ENCODE peak calls at places on chromosomes 2 and 18, in nine cellular contexts. One of them, this sample, is unnamed. For H3K4me1, the result is how much of the 10 kb centered on the place peaks cover.

GRCh38 chr2:232652505-232652851 is 19.1 kb downstream of the EFHD1 start:
- DNase-seq in H1: no peak
- DNase-seq in H9: no peak
- DNase-seq in left lung: no peak
- DNase-seq in A549: no peak
- DNase-seq in tibial artery: no peak
- DNase-seq in Panc1: no peak
- DNase-seq in CD8-positive, alpha-beta T cell: no peak
- DNase-seq in Peyer's patch: no peak
- DNase-seq in this sample: no peak

GRCh38 chr18:50898908-50899307 is 20.0 kb downstream of the ME2 start:
- DNase-seq in CD8-positive, alpha-beta T cell: no peak
- DNase-seq in left lung: no peak
- DNase-seq in tibial artery: no peak
- DNase-seq in H9: no peak
- DNase-seq in Panc1: no peak
- DNase-seq in Peyer's patch: no peak
- DNase-seq in H1: no peak
- DNase-seq in A549: no peak
- DNase-seq in this sample: no peak

GRCh38 chr2:190965580-190966222 is 48.3 kb downstream of the STAT1 start:
- DNase-seq in A549: no peak
- DNase-seq in tibial artery: no peak
- DNase-seq in CD8-positive, alpha-beta T cell: no peak
- DNase-seq in H1: no peak
- DNase-seq in H9: no peak
- DNase-seq in left lung: no peak
- DNase-seq in Peyer's patch: no peak
- DNase-seq in Panc1: no peak
- DNase-seq in this sample: no peak

GRCh38 chr18:62524443-62525200 is 1.8 kb downstream of the ZCCHC2 start:
- DNase-seq in CD8-positive, alpha-beta T cell: peak
- DNase-seq in tibial artery: peak
- DNase-seq in left lung: peak
- DNase-seq in H1: no peak
- DNase-seq in H9: peak
- DNase-seq in Peyer's patch: peak
- DNase-seq in Panc1: no peak
- DNase-seq in A549: peak
- DNase-seq in this sample: peak

GRCh38 chr2:233355916-233356315 is 1.6 kb downstream of the DGKD start:
- DNase-seq in H9: no peak
- DNase-seq in CD8-positive, alpha-beta T cell: no peak
- DNase-seq in H1: no peak
- DNase-seq in tibial artery: no peak
- DNase-seq in Peyer's patch: peak
- DNase-seq in A549: no peak
- DNase-seq in Panc1: no peak
- DNase-seq in left lung: no peak
- DNase-seq in this sample: no peak

GRCh38 chr2:150783015-150783414 is 295.5 kb upstream of the RND3 start:
- DNase-seq in Panc1: no peak
- DNase-seq in H1: no peak
- DNase-seq in tibial artery: no peak
- DNase-seq in left lung: no peak
- DNase-seq in H9: no peak
- DNase-seq in CD8-positive, alpha-beta T cell: no peak
- DNase-seq in A549: no peak
- DNase-seq in Peyer's patch: no peak
- DNase-seq in this sample: no peak

GRCh38 chr2:234444888-234445287 is 52.0 kb downstream of the ARL4C start:
- DNase-seq in tibial artery: no peak
- DNase-seq in Panc1: no peak
- DNase-seq in A549: no peak
- DNase-seq in CD8-positive, alpha-beta T cell: no peak
- DNase-seq in H1: no peak
- DNase-seq in H9: no peak
- DNase-seq in left lung: no peak
- DNase-seq in Peyer's patch: peak
- DNase-seq in this sample: peak

GRCh38 chr2:23976883-23977282 is 33.0 kb upstream of the MFSD2B start:
- DNase-seq in H1: no peak
- DNase-seq in CD8-positive, alpha-beta T cell: no peak
- DNase-seq in Peyer's patch: no peak
- DNase-seq in H9: no peak
- DNase-seq in left lung: no peak
- DNase-seq in A549: no peak
- DNase-seq in tibial artery: no peak
- DNase-seq in Panc1: no peak
- DNase-seq in this sample: no peak

GRCh38 chr2:191983186-191983585 is 136.3 kb upstream of the CAVIN2 start:
- DNase-seq in tibial artery: no peak
- DNase-seq in H9: no peak
- DNase-seq in Panc1: no peak
- DNase-seq in left lung: no peak
- DNase-seq in A549: no peak
- DNase-seq in CD8-positive, alpha-beta T cell: no peak
- DNase-seq in Peyer's patch: no peak
- DNase-seq in H1: no peak
- DNase-seq in this sample: no peak

GRCh38 chr18:57347784-57348183 is 4.6 kb upstream of the ST8SIA3 start:
- DNase-seq in Panc1: no peak
- DNase-seq in left lung: peak
- DNase-seq in tibial artery: no peak
- DNase-seq in Peyer's patch: no peak
- DNase-seq in H9: no peak
- DNase-seq in CD8-positive, alpha-beta T cell: no peak
- DNase-seq in A549: no peak
- DNase-seq in H1: no peak
- DNase-seq in this sample: no peak

GRCh38 chr2:165898381-165898780 is 55.2 kb downstream of the TTC21B start:
- DNase-seq in H1: no peak
- DNase-seq in H9: no peak
- DNase-seq in Panc1: no peak
- DNase-seq in left lung: no peak
- DNase-seq in tibial artery: no peak
- DNase-seq in CD8-positive, alpha-beta T cell: no peak
- DNase-seq in A549: no peak
- DNase-seq in Peyer's patch: no peak
- DNase-seq in this sample: no peak

GRCh38 chr2:227153307-227153706 is 10.7 kb downstream of the COL4A4 start:
- DNase-seq in left lung: no peak
- DNase-seq in CD8-positive, alpha-beta T cell: no peak
- DNase-seq in Panc1: no peak
- DNase-seq in H1: no peak
- DNase-seq in Peyer's patch: no peak
- DNase-seq in A549: peak
- DNase-seq in tibial artery: no peak
- DNase-seq in H9: no peak
- DNase-seq in this sample: no peak

GRCh38 chr2:170502400-170503135 is 212.6 kb upstream of the SP5 start:
- DNase-seq in tibial artery: no peak
- DNase-seq in Peyer's patch: no peak
- DNase-seq in left lung: no peak
- DNase-seq in Panc1: no peak
- DNase-seq in H9: peak
- DNase-seq in H1: peak
- DNase-seq in A549: no peak
- DNase-seq in CD8-positive, alpha-beta T cell: no peak
- DNase-seq in this sample: no peak

GRCh38 chr2:80499095-80499494 is 194.5 kb upstream of the LRRTM1 start:
- DNase-seq in left lung: no peak
- DNase-seq in A549: peak
- DNase-seq in tibial artery: no peak
- DNase-seq in H1: no peak
- DNase-seq in Peyer's patch: no peak
- DNase-seq in Panc1: no peak
- DNase-seq in CD8-positive, alpha-beta T cell: no peak
- DNase-seq in H9: no peak
- DNase-seq in this sample: no peak

GRCh38 chr2:128433911-128434550 is 115.4 kb upstream of the HS6ST1 start:
- DNase-seq in H1: no peak
- DNase-seq in Peyer's patch: no peak
- DNase-seq in CD8-positive, alpha-beta T cell: no peak
- DNase-seq in left lung: no peak
- DNase-seq in H9: no peak
- DNase-seq in tibial artery: peak
- DNase-seq in Panc1: no peak
- DNase-seq in A549: no peak
- DNase-seq in this sample: no peak

GRCh38 chr2:69594341-69594740 is 49.2 kb downstream of the AAK1 start:
- DNase-seq in Panc1: no peak
- DNase-seq in H9: no peak
- DNase-seq in CD8-positive, alpha-beta T cell: no peak
- DNase-seq in H1: no peak
- DNase-seq in Peyer's patch: no peak
- DNase-seq in left lung: no peak
- DNase-seq in tibial artery: no peak
- DNase-seq in A549: no peak
- DNase-seq in this sample: no peak

GRCh38 chr2:67057901-67058703 is 339.0 kb upstream of the ETAA1 start:
- DNase-seq in H9: no peak
- DNase-seq in left lung: no peak
- DNase-seq in Panc1: no peak
- DNase-seq in H1: no peak
- DNase-seq in CD8-positive, alpha-beta T cell: no peak
- DNase-seq in A549: no peak
- DNase-seq in tibial artery: no peak
- DNase-seq in Peyer's patch: no peak
- DNase-seq in this sample: no peak

GRCh38 chr2:166451451-166451850 is 42.6 kb downstream of the SCN7A start:
- DNase-seq in Panc1: no peak
- DNase-seq in tibial artery: no peak
- DNase-seq in H1: no peak
- DNase-seq in H9: no peak
- DNase-seq in CD8-positive, alpha-beta T cell: no peak
- DNase-seq in left lung: no peak
- DNase-seq in Peyer's patch: no peak
- DNase-seq in A549: no peak
- DNase-seq in this sample: no peak

GRCh38 chr18:63999871-64000270 is 30.0 kb downstream of the SERPINB8 start:
- DNase-seq in H9: no peak
- DNase-seq in tibial artery: no peak
- DNase-seq in CD8-positive, alpha-beta T cell: no peak
- DNase-seq in Panc1: no peak
- DNase-seq in A549: no peak
- DNase-seq in left lung: no peak
- DNase-seq in H1: no peak
- DNase-seq in Peyer's patch: no peak
- DNase-seq in this sample: no peak

GRCh38 chr2:241260911-241261310 is 54.6 kb downstream of the HDLBP start:
- DNase-seq in H9: peak
- DNase-seq in Panc1: no peak
- DNase-seq in Peyer's patch: no peak
- DNase-seq in A549: no peak
- DNase-seq in left lung: no peak
- DNase-seq in H1: no peak
- DNase-seq in CD8-positive, alpha-beta T cell: no peak
- DNase-seq in tibial artery: no peak
- DNase-seq in this sample: no peak

GRCh38 chr2:130154773-130155765 is 10.2 kb upstream of the CCDC74B start:
- DNase-seq in CD8-positive, alpha-beta T cell: no peak
- DNase-seq in A549: no peak
- DNase-seq in left lung: peak
- DNase-seq in Panc1: no peak
- DNase-seq in Peyer's patch: no peak
- DNase-seq in H1: no peak
- DNase-seq in tibial artery: no peak
- DNase-seq in H9: no peak
- DNase-seq in this sample: no peak

GRCh38 chr18:23995180-23995579 is 19.4 kb upstream of the TTC39C start:
- DNase-seq in tibial artery: no peak
- DNase-seq in Peyer's patch: no peak
- DNase-seq in Panc1: no peak
- DNase-seq in A549: no peak
- DNase-seq in H9: no peak
- DNase-seq in left lung: no peak
- DNase-seq in CD8-positive, alpha-beta T cell: no peak
- DNase-seq in H1: no peak
- DNase-seq in this sample: no peak
- H3K4me1 ChIP-seq in tibial artery: under half
- H3K4me1 ChIP-seq in Peyer's patch: under half
- H3K4me1 ChIP-seq in Panc1: under half
- H3K4me1 ChIP-seq in A549: under half
- H3K4me1 ChIP-seq in H9: under half
- H3K4me1 ChIP-seq in left lung: under half
- H3K4me1 ChIP-seq in CD8-positive, alpha-beta T cell: under half
- H3K4me1 ChIP-seq in H1: under half
- H3K4me1 ChIP-seq in this sample: half or more

DNA sequence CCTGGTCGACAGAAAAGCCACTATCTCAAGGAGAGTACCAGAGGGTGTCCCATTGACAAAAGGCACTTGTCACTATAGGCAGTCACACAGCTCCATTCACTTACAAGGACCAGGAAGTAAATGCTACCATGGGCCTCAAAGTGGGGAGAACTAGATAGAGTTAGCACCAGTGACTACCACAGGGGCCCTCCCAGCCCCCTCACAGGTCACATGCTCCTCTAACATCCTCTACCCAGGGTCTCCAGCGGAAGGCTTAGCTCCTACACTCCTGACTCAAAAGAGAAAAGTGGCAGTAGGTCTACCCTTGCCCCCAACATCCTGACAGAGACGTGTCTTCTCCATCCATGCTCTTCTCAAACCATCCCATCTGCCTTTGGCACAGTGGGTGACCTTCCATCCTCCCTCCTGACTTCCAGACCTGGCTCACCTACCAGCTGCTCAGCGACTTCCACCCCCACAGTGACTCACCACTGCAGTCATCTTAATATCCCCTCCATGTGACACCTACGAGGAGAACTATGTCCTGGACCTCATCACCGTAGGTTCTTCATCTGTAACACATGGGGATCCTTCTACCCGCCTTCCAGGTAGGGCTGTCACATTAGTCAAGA is 5.6 kb upstream of the DNMT3A start:
- DNase-seq in left lung: no peak
- DNase-seq in CD8-positive, alpha-beta T cell: no peak
- DNase-seq in Panc1: no peak
- DNase-seq in Peyer's patch: no peak
- DNase-seq in A549: no peak
- DNase-seq in tibial artery: no peak
- DNase-seq in H1: no peak
- DNase-seq in H9: no peak
- DNase-seq in this sample: no peak
- H3K4me1 ChIP-seq in left lung: under half
- H3K4me1 ChIP-seq in CD8-positive, alpha-beta T cell: under half
- H3K4me1 ChIP-seq in Panc1: under half
- H3K4me1 ChIP-seq in Peyer's patch: under half
- H3K4me1 ChIP-seq in A549: under half
- H3K4me1 ChIP-seq in tibial artery: under half
- H3K4me1 ChIP-seq in H1: under half
- H3K4me1 ChIP-seq in H9: under half
- H3K4me1 ChIP-seq in this sample: under half

GRCh38 chr2:46328316-46328715 is 31.1 kb downstream of the EPAS1 start:
- DNase-seq in tibial artery: no peak
- DNase-seq in CD8-positive, alpha-beta T cell: no peak
- DNase-seq in A549: no peak
- DNase-seq in H1: no peak
- DNase-seq in H9: no peak
- DNase-seq in Panc1: no peak
- DNase-seq in Peyer's patch: no peak
- DNase-seq in left lung: no peak
- DNase-seq in this sample: no peak
- H3K4me1 ChIP-seq in tibial artery: half or more
- H3K4me1 ChIP-seq in CD8-positive, alpha-beta T cell: under half
- H3K4me1 ChIP-seq in A549: half or more
- H3K4me1 ChIP-seq in H1: under half
- H3K4me1 ChIP-seq in H9: under half
- H3K4me1 ChIP-seq in Panc1: half or more
- H3K4me1 ChIP-seq in Peyer's patch: under half
- H3K4me1 ChIP-seq in left lung: half or more
- H3K4me1 ChIP-seq in this sample: under half

GRCh38 chr18:21389903-21390302 is 147.9 kb downstream of the GREB1L start:
- DNase-seq in H9: no peak
- DNase-seq in tibial artery: no peak
- DNase-seq in A549: no peak
- DNase-seq in left lung: no peak
- DNase-seq in Peyer's patch: no peak
- DNase-seq in Panc1: no peak
- DNase-seq in CD8-positive, alpha-beta T cell: no peak
- DNase-seq in H1: no peak
- DNase-seq in this sample: no peak
- H3K4me1 ChIP-seq in H9: under half
- H3K4me1 ChIP-seq in tibial artery: under half
- H3K4me1 ChIP-seq in A549: under half
- H3K4me1 ChIP-seq in left lung: under half
- H3K4me1 ChIP-seq in Peyer's patch: under half
- H3K4me1 ChIP-seq in Panc1: under half
- H3K4me1 ChIP-seq in CD8-positive, alpha-beta T cell: under half
- H3K4me1 ChIP-seq in H1: under half
- H3K4me1 ChIP-seq in this sample: under half

This sample was measured in CD4-positive, alpha-beta memory T cell.